ENCODE peak calls at places on chromosomes 6 and 20, in eight cellular contexts. One of them, this sample, is unnamed.

GRCh38 chr6:121881974-121882667 is 446.7 kb downstream of the GJA1 start:
- DNase-seq in sigmoid colon: no peak
- DNase-seq in ovary: no peak
- DNase-seq in Peyer's patch: no peak
- DNase-seq in suprapubic skin: no peak
- DNase-seq in HepG2: no peak
- DNase-seq in right lobe of liver: no peak
- DNase-seq in spleen: no peak
- DNase-seq in this sample: no peak

GRCh38 chr20:33653218-33653899 is 8.8 kb upstream of the C20orf144 start:
- DNase-seq in sigmoid colon: peak; percentile 85
- DNase-seq in ovary: peak; percentile 79
- DNase-seq in Peyer's patch: peak; percentile 55
- DNase-seq in suprapubic skin: peak; percentile 84
- DNase-seq in HepG2: peak; percentile 75
- DNase-seq in right lobe of liver: no peak
- DNase-seq in spleen: peak; percentile 79
- DNase-seq in this sample: peak; percentile 60

GRCh38 chr6:19891446-19891845 is 54.3 kb downstream of the ID4 start:
- DNase-seq in sigmoid colon: no peak
- DNase-seq in ovary: no peak
- DNase-seq in Peyer's patch: no peak
- DNase-seq in suprapubic skin: no peak
- DNase-seq in HepG2: no peak
- DNase-seq in right lobe of liver: no peak
- DNase-seq in spleen: no peak
- DNase-seq in this sample: no peak

GRCh38 chr6:21277601-21278043 is 315.9 kb upstream of the SOX4 start:
- DNase-seq in sigmoid colon: no peak
- DNase-seq in ovary: no peak
- DNase-seq in Peyer's patch: no peak
- DNase-seq in suprapubic skin: no peak
- DNase-seq in HepG2: no peak
- DNase-seq in right lobe of liver: no peak
- DNase-seq in spleen: no peak
- DNase-seq in this sample: no peak

GRCh38 chr20:43910564-43910963 is 4.1 kb upstream of the TOX2 start:
- DNase-seq in sigmoid colon: no peak
- DNase-seq in ovary: no peak
- DNase-seq in Peyer's patch: no peak
- DNase-seq in suprapubic skin: no peak
- DNase-seq in HepG2: no peak
- DNase-seq in right lobe of liver: no peak
- DNase-seq in spleen: no peak
- DNase-seq in this sample: no peak

GRCh38 chr6:130814506-130814905 is 12.7 kb upstream of the SMLR1 start:
- DNase-seq in sigmoid colon: no peak
- DNase-seq in ovary: no peak
- DNase-seq in Peyer's patch: no peak
- DNase-seq in suprapubic skin: no peak
- DNase-seq in HepG2: no peak
- DNase-seq in right lobe of liver: no peak
- DNase-seq in spleen: no peak
- DNase-seq in this sample: no peak

GRCh38 chr6:152368761-152369624 is 268.2 kb downstream of the SYNE1 start:
- DNase-seq in sigmoid colon: peak; percentile 80
- DNase-seq in ovary: peak; percentile 75
- DNase-seq in Peyer's patch: no peak
- DNase-seq in suprapubic skin: no peak
- DNase-seq in HepG2: no peak
- DNase-seq in right lobe of liver: no peak
- DNase-seq in spleen: no peak
- DNase-seq in this sample: no peak

GRCh38 chr6:66900081-66900770 is 1193.2 kb upstream of the EYS start:
- DNase-seq in sigmoid colon: no peak
- DNase-seq in ovary: no peak
- DNase-seq in Peyer's patch: no peak
- DNase-seq in suprapubic skin: no peak
- DNase-seq in HepG2: no peak
- DNase-seq in right lobe of liver: no peak
- DNase-seq in spleen: no peak
- DNase-seq in this sample: no peak

DNA sequence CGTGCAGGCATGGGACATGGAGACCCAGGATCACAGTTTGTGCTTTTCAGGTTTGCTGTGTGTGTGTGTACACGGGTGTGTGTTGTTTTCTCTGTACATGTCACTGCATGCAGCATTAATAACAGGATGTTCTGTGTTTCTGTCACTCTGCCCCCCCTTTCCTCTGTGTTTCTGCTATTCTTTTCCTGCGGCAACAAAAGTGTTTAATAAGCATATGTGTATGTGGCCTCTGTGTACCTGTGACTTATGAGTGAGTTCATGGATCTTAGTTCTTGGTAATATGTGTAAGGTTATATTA is 9.8 kb downstream of the SYNGAP1 start:
- DNase-seq in sigmoid colon: no peak
- DNase-seq in ovary: no peak
- DNase-seq in Peyer's patch: peak; percentile 34
- DNase-seq in suprapubic skin: no peak
- DNase-seq in HepG2: no peak
- DNase-seq in right lobe of liver: no peak
- DNase-seq in spleen: no peak
- DNase-seq in this sample: no peak
- TF ChIP-seq POLR2A in sigmoid colon: no peak
- TF ChIP-seq POLR2A in ovary: no peak
- TF ChIP-seq POLR2A in Peyer's patch: peak; percentile 12
- TF ChIP-seq POLR2A in suprapubic skin: no peak
- TF ChIP-seq POLR2A in HepG2: no peak
- TF ChIP-seq POLR2A in right lobe of liver: no peak
- TF ChIP-seq POLR2A in spleen: no peak
- TF ChIP-seq POLR2A in this sample: no peak

DNA sequence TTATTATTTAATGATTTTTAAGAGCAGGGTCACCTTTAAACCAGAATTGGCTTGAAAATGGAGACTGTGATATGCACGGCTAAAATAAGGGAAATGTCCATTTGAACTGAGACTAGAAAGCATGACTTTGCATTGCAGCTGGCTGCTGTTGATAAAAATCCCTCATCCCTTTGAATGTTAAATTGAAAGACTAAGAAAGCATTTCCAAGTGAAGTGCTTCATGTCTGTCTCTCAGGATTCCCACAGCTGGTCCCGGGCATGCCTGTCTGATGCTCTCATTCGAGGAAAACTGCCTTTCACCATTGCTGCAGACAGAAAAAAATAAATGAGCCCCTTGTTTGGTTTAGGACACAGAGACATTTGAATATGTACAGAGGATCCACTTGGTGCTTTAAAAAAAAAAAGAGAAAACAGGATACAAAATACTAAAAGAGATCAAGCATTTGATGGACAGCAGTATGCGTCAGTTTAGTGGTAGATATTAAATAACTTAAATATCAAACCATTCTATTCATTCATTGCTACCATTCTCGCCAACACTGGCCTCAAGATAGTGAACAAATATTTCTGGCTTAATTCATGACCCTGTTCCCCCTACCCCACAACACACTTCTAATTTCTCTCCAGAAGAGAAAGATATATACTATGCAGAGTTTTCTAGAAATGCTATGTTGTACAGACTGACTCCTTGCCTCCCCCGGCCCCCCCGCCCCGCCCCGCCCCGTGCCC is 55.0 kb downstream of the TBC1D7 start:
- DNase-seq in sigmoid colon: no peak
- DNase-seq in ovary: no peak
- DNase-seq in Peyer's patch: no peak
- DNase-seq in suprapubic skin: no peak
- DNase-seq in HepG2: no peak
- DNase-seq in right lobe of liver: no peak
- DNase-seq in spleen: no peak
- DNase-seq in this sample: peak; percentile 73
- TF ChIP-seq POLR2A in sigmoid colon: no peak
- TF ChIP-seq POLR2A in ovary: no peak
- TF ChIP-seq POLR2A in Peyer's patch: no peak
- TF ChIP-seq POLR2A in suprapubic skin: no peak
- TF ChIP-seq POLR2A in HepG2: no peak
- TF ChIP-seq POLR2A in right lobe of liver: no peak
- TF ChIP-seq POLR2A in spleen: no peak
- TF ChIP-seq POLR2A in this sample: no peak

GRCh38 chr6:3457710-3458605 is 1.1 kb upstream of the SLC22A23 start:
- DNase-seq in sigmoid colon: peak; percentile 76
- DNase-seq in ovary: peak; percentile 41
- DNase-seq in Peyer's patch: no peak
- DNase-seq in suprapubic skin: no peak
- DNase-seq in HepG2: peak; percentile 37
- DNase-seq in right lobe of liver: peak; percentile 69
- DNase-seq in spleen: no peak
- DNase-seq in this sample: peak; percentile 79
- TF ChIP-seq POLR2A in sigmoid colon: no peak
- TF ChIP-seq POLR2A in ovary: no peak
- TF ChIP-seq POLR2A in Peyer's patch: peak; percentile 7
- TF ChIP-seq POLR2A in suprapubic skin: no peak
- TF ChIP-seq POLR2A in HepG2: no peak
- TF ChIP-seq POLR2A in right lobe of liver: no peak
- TF ChIP-seq POLR2A in spleen: no peak
- TF ChIP-seq POLR2A in this sample: peak; percentile 30

GRCh38 chr6:80105972-80106417 is 476 bp upstream of the BCKDHB start:
- DNase-seq in sigmoid colon: no peak
- DNase-seq in ovary: no peak
- DNase-seq in Peyer's patch: no peak
- DNase-seq in suprapubic skin: no peak
- DNase-seq in HepG2: no peak
- DNase-seq in right lobe of liver: no peak
- DNase-seq in spleen: no peak
- DNase-seq in this sample: no peak
- TF ChIP-seq POLR2A in sigmoid colon: no peak
- TF ChIP-seq POLR2A in ovary: no peak
- TF ChIP-seq POLR2A in Peyer's patch: no peak
- TF ChIP-seq POLR2A in suprapubic skin: no peak
- TF ChIP-seq POLR2A in HepG2: no peak
- TF ChIP-seq POLR2A in right lobe of liver: no peak
- TF ChIP-seq POLR2A in spleen: no peak
- TF ChIP-seq POLR2A in this sample: no peak

DNA sequence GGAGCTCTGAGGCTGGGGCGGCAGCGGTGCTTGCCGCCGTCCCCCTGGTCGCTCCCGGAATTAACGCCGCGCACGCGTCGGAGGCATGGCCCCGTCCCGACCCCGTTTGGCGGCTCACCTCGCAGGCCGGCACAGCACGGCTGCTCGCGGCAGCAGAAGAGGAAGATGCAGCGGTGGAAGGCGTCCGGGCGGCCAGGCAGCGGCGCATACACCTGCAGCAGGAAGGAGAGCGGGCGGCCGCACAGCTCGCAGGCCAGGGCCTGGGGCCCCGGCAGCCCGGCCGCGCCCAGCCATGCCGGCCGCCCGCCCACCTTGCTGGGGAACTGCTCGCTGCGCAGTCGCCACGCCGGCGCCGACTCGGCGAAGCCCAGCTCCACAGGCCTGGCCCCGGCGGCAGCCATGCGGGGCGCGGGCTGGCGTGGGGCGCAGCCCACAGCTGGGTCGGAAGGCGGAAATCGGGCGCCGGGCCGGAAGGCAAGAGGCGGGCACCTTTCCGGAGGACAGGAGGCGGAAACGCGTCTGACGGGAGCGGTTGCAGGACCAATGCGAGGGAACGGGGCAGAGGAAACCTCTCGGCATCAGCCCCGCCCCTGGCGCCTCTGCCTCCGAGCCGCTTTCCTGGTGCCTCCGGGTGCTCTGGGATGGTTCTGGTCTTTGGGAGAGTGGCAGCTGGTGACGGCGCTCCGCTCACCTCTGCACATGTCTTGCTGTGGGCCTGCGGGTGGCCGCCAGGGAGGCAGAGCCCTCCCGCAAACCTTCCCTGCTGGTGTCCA is at the start of gene PDCD2:
- DNase-seq in sigmoid colon: peak; percentile 96
- DNase-seq in ovary: peak; percentile 92
- DNase-seq in Peyer's patch: peak; percentile 91
- DNase-seq in suprapubic skin: peak; percentile 97
- DNase-seq in HepG2: peak; percentile 91
- DNase-seq in right lobe of liver: peak; percentile 96
- DNase-seq in spleen: peak; percentile 99
- DNase-seq in this sample: peak; percentile 92
- TF ChIP-seq POLR2A in sigmoid colon: no peak
- TF ChIP-seq POLR2A in ovary: peak; percentile 35
- TF ChIP-seq POLR2A in Peyer's patch: peak; percentile 55
- TF ChIP-seq POLR2A in suprapubic skin: peak; percentile 54
- TF ChIP-seq POLR2A in HepG2: peak; percentile 96
- TF ChIP-seq POLR2A in right lobe of liver: peak; percentile 79
- TF ChIP-seq POLR2A in spleen: no peak
- TF ChIP-seq POLR2A in this sample: peak; percentile 94

DNA sequence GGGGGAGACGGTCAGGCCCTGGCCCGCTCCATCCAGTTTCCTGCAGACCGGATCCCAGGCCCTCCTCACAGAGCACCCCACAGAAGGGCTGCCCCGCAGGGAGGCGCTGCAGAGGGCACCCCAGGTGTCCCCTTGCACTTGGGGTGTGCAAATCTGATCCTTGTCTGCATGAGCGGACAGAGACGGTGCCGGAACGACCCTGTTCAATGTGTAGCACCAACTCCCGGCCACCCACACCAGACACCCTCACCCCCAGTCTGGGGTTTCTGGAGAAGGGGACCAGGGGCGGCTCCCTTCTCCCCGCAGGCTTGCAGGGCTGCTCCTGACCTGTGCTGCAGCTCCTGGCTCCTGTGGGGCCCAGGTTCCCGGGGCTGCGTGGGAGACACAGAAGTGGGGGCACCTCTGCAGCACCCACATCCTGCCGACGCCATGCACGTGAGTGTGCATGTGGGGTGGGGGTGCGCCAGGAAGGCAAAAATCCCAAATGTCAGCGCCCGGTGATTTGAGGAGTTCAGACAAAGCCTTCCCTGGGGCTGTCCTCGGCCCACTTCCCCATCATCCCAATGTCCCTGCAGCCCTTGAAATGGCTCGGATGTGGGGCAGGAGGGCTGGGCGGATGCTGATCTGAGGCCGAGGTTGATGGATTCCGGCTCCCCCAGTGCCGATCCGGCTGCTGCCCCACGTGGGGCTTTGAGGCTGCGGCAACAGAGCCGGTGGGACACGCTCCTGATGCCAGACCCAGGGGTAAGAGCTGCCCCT is 85.3 kb upstream of the BHLHE23 start:
- DNase-seq in sigmoid colon: peak; percentile 56
- DNase-seq in ovary: peak; percentile 15
- DNase-seq in Peyer's patch: no peak
- DNase-seq in suprapubic skin: peak; percentile 74
- DNase-seq in HepG2: no peak
- DNase-seq in right lobe of liver: peak; percentile 39
- DNase-seq in spleen: peak; percentile 66
- DNase-seq in this sample: no peak
- TF ChIP-seq POLR2A in sigmoid colon: no peak
- TF ChIP-seq POLR2A in ovary: no peak
- TF ChIP-seq POLR2A in Peyer's patch: no peak
- TF ChIP-seq POLR2A in suprapubic skin: no peak
- TF ChIP-seq POLR2A in HepG2: no peak
- TF ChIP-seq POLR2A in right lobe of liver: no peak
- TF ChIP-seq POLR2A in spleen: no peak
- TF ChIP-seq POLR2A in this sample: no peak

This sample was measured in erythroblast.